ENCODE peak calls at places on chromosomes 12 and 14, in seven cellular contexts. One of them, this sample, is unnamed.

GRCh38 chr14:35878272-35879140 is 52.4 kb downstream of the BRMS1L start:
- DNase-seq in gastrocnemius medialis: no peak
- DNase-seq in PC-3: peak; percentile 94
- DNase-seq in right atrium auricular region: no peak
- DNase-seq in endothelial cell of umbilical vein: peak; percentile 89
- DNase-seq in body of pancreas: peak; percentile 15
- DNase-seq in tibial artery: no peak
- DNase-seq in this sample: peak; percentile 80

GRCh38 chr12:132489078-132489601 is 811 bp upstream of the FBRSL1 start:
- DNase-seq in gastrocnemius medialis: no peak
- DNase-seq in PC-3: no peak
- DNase-seq in right atrium auricular region: no peak
- DNase-seq in endothelial cell of umbilical vein: peak; percentile 12
- DNase-seq in body of pancreas: no peak
- DNase-seq in tibial artery: peak; percentile 75
- DNase-seq in this sample: no peak

GRCh38 chr14:104893435-104894207 is 28.6 kb downstream of the CEP170B start:
- DNase-seq in gastrocnemius medialis: no peak
- DNase-seq in PC-3: no peak
- DNase-seq in right atrium auricular region: no peak
- DNase-seq in endothelial cell of umbilical vein: no peak
- DNase-seq in body of pancreas: peak; percentile 66
- DNase-seq in tibial artery: peak; percentile 68
- DNase-seq in this sample: no peak

GRCh38 chr12:123131879-123132402 is 18.9 kb downstream of the PITPNM2 start:
- DNase-seq in gastrocnemius medialis: no peak
- DNase-seq in PC-3: no peak
- DNase-seq in right atrium auricular region: peak; percentile 63
- DNase-seq in endothelial cell of umbilical vein: no peak
- DNase-seq in body of pancreas: peak; percentile 20
- DNase-seq in tibial artery: no peak
- DNase-seq in this sample: no peak

GRCh38 chr14:103728141-103728540 is 12.5 kb downstream of the ZFYVE21 start:
- DNase-seq in gastrocnemius medialis: no peak
- DNase-seq in PC-3: no peak
- DNase-seq in right atrium auricular region: no peak
- DNase-seq in endothelial cell of umbilical vein: no peak
- DNase-seq in body of pancreas: no peak
- DNase-seq in tibial artery: no peak
- DNase-seq in this sample: no peak

GRCh38 chr14:76872796-76873432 is 46.7 kb downstream of the LRRC74A start:
- DNase-seq in gastrocnemius medialis: no peak
- DNase-seq in PC-3: peak; percentile 71
- DNase-seq in right atrium auricular region: peak; percentile 78
- DNase-seq in endothelial cell of umbilical vein: peak; percentile 41
- DNase-seq in body of pancreas: peak; percentile 64
- DNase-seq in tibial artery: no peak
- DNase-seq in this sample: peak; percentile 73

GRCh38 chr12:94560416-94561221 is 89.7 kb downstream of the TMCC3 start:
- DNase-seq in gastrocnemius medialis: no peak
- DNase-seq in PC-3: peak; percentile 97
- DNase-seq in right atrium auricular region: no peak
- DNase-seq in endothelial cell of umbilical vein: peak; percentile 44
- DNase-seq in body of pancreas: no peak
- DNase-seq in tibial artery: no peak
- DNase-seq in this sample: peak; percentile 10

GRCh38 chr14:37090026-37090425 is 82.4 kb downstream of the SLC25A21 start:
- DNase-seq in gastrocnemius medialis: no peak
- DNase-seq in PC-3: no peak
- DNase-seq in right atrium auricular region: no peak
- DNase-seq in endothelial cell of umbilical vein: no peak
- DNase-seq in body of pancreas: no peak
- DNase-seq in tibial artery: no peak
- DNase-seq in this sample: peak; percentile 26

GRCh38 chr12:2215709-2216560 is 163.1 kb downstream of the CACNA1C start:
- DNase-seq in gastrocnemius medialis: no peak
- DNase-seq in PC-3: no peak
- DNase-seq in right atrium auricular region: no peak
- DNase-seq in endothelial cell of umbilical vein: no peak
- DNase-seq in body of pancreas: no peak
- DNase-seq in tibial artery: no peak
- DNase-seq in this sample: peak; percentile 12

GRCh38 chr12:91620949-91621348 is 438.3 kb upstream of the DCN start:
- DNase-seq in gastrocnemius medialis: no peak
- DNase-seq in PC-3: no peak
- DNase-seq in right atrium auricular region: no peak
- DNase-seq in endothelial cell of umbilical vein: no peak
- DNase-seq in body of pancreas: no peak
- DNase-seq in tibial artery: no peak
- DNase-seq in this sample: peak; percentile 70

GRCh38 chr12:123233505-123234299 is 466 bp downstream of the MTRFR start:
- DNase-seq in gastrocnemius medialis: no peak
- DNase-seq in PC-3: peak; percentile 25
- DNase-seq in right atrium auricular region: no peak
- DNase-seq in endothelial cell of umbilical vein: no peak
- DNase-seq in body of pancreas: no peak
- DNase-seq in tibial artery: no peak
- DNase-seq in this sample: peak; percentile 37

GRCh38 chr12:6701078-6701768 is 608 bp upstream of the PIANP start:
- DNase-seq in gastrocnemius medialis: no peak
- DNase-seq in PC-3: no peak
- DNase-seq in right atrium auricular region: no peak
- DNase-seq in endothelial cell of umbilical vein: no peak
- DNase-seq in body of pancreas: no peak
- DNase-seq in tibial artery: no peak
- DNase-seq in this sample: no peak

GRCh38 chr12:127270193-127270592 is 996.8 kb upstream of the TMEM132C start:
- DNase-seq in gastrocnemius medialis: peak; percentile 8
- DNase-seq in PC-3: peak; percentile 58
- DNase-seq in right atrium auricular region: no peak
- DNase-seq in endothelial cell of umbilical vein: no peak
- DNase-seq in body of pancreas: no peak
- DNase-seq in tibial artery: no peak
- DNase-seq in this sample: no peak

GRCh38 chr14:68210729-68211299 is 391.2 kb downstream of the RAD51B start:
- DNase-seq in gastrocnemius medialis: no peak
- DNase-seq in PC-3: peak; percentile 78
- DNase-seq in right atrium auricular region: no peak
- DNase-seq in endothelial cell of umbilical vein: peak; percentile 84
- DNase-seq in body of pancreas: peak; percentile 49
- DNase-seq in tibial artery: no peak
- DNase-seq in this sample: no peak

GRCh38 chr14:38016497-38016896 is 191.2 kb upstream of the SSTR1 start:
- DNase-seq in gastrocnemius medialis: no peak
- DNase-seq in PC-3: peak; percentile 19
- DNase-seq in right atrium auricular region: no peak
- DNase-seq in endothelial cell of umbilical vein: no peak
- DNase-seq in body of pancreas: no peak
- DNase-seq in tibial artery: no peak
- DNase-seq in this sample: peak; percentile 20

GRCh38 chr14:73753043-73753886 is 39.1 kb upstream of the PNMA1 start:
- DNase-seq in gastrocnemius medialis: no peak
- DNase-seq in PC-3: no peak
- DNase-seq in right atrium auricular region: peak; percentile 81
- DNase-seq in endothelial cell of umbilical vein: peak; percentile 99
- DNase-seq in body of pancreas: peak; percentile 71
- DNase-seq in tibial artery: no peak
- DNase-seq in this sample: no peak

GRCh38 chr12:122227341-122227740 is 1.5 kb upstream of the DIABLO start:
- DNase-seq in gastrocnemius medialis: no peak
- DNase-seq in PC-3: no peak
- DNase-seq in right atrium auricular region: no peak
- DNase-seq in endothelial cell of umbilical vein: no peak
- DNase-seq in body of pancreas: no peak
- DNase-seq in tibial artery: no peak
- DNase-seq in this sample: no peak

GRCh38 chr14:29321646-29322045 is 555.1 kb downstream of the FOXG1 start:
- DNase-seq in gastrocnemius medialis: no peak
- DNase-seq in PC-3: no peak
- DNase-seq in right atrium auricular region: no peak
- DNase-seq in endothelial cell of umbilical vein: no peak
- DNase-seq in body of pancreas: no peak
- DNase-seq in tibial artery: no peak
- DNase-seq in this sample: peak; percentile 11

GRCh38 chr14:28635387-28635786 is 131.2 kb upstream of the FOXG1 start:
- DNase-seq in gastrocnemius medialis: no peak
- DNase-seq in PC-3: peak; percentile 65
- DNase-seq in right atrium auricular region: no peak
- DNase-seq in endothelial cell of umbilical vein: peak; percentile 34
- DNase-seq in body of pancreas: no peak
- DNase-seq in tibial artery: no peak
- DNase-seq in this sample: peak; percentile 48

GRCh38 chr14:93186461-93186860 is 1.3 kb downstream of the LYSET start:
- DNase-seq in gastrocnemius medialis: no peak
- DNase-seq in PC-3: no peak
- DNase-seq in right atrium auricular region: no peak
- DNase-seq in endothelial cell of umbilical vein: peak; percentile 29
- DNase-seq in body of pancreas: no peak
- DNase-seq in tibial artery: no peak
- DNase-seq in this sample: peak; percentile 25

GRCh38 chr14:93185333-93185688 is 194 bp downstream of the LYSET start:
- DNase-seq in gastrocnemius medialis: no peak
- DNase-seq in PC-3: peak; percentile 10
- DNase-seq in right atrium auricular region: no peak
- DNase-seq in endothelial cell of umbilical vein: no peak
- DNase-seq in body of pancreas: no peak
- DNase-seq in tibial artery: no peak
- DNase-seq in this sample: no peak

GRCh38 chr14:93186961-93187360 is 1.8 kb downstream of the LYSET start:
- DNase-seq in gastrocnemius medialis: no peak
- DNase-seq in PC-3: no peak
- DNase-seq in right atrium auricular region: no peak
- DNase-seq in endothelial cell of umbilical vein: peak; percentile 22
- DNase-seq in body of pancreas: no peak
- DNase-seq in tibial artery: no peak
- DNase-seq in this sample: no peak

GRCh38 chr14:93183596-93184317 is 940 bp downstream of the MOAP1 start:
- DNase-seq in gastrocnemius medialis: no peak
- DNase-seq in PC-3: no peak
- DNase-seq in right atrium auricular region: no peak
- DNase-seq in endothelial cell of umbilical vein: no peak
- DNase-seq in body of pancreas: no peak
- DNase-seq in tibial artery: no peak
- DNase-seq in this sample: no peak

DNA sequence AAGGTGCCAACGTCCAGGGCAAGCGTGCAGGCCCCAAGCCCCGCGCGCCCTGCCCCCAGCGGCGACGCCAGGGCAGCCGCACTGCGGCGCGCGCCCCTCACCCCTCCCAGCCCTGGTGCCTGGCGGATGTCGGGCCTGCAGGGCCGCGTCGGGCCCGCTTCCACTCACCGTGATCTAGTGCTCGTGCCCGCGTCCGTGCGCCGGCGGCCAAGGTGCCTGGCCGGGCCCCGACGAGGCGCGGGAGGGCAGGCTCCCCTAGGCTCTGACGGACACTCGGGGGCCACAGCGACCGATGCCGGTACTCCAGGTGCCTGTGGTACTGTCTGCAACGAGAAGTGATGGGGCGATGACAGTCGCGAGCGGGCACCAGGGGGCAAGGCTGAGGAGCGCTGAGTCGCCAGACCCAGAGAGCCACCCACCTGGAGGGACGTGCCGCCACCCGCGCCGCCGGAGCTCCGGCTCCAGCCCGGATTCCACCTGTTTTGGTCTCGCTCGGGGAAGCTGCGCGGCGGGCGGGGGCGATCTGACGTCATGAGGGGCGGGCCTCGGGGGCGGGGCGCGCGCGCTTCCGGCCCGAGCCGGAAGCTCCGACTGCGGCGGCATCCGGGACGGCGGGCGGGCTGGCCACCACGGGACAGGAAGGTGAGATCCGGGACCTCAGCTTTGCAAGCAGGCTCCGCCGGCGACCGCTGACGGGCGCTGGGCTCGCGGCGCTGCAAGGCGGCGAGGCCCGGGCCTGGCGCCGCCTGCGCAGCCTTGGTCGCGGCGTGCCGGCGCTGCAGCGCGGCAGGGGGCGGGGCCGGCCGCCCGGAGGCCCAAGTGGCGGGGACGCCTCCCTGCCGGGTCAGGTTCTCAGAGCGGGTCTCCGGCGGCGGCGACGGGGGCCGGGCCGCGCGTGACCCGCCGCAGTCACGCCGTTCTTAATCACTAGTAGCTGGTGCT is at the start of the genes LYSET and MOAP1:
- DNase-seq in gastrocnemius medialis: peak; percentile 85
- DNase-seq in PC-3: peak; percentile 81
- DNase-seq in right atrium auricular region: peak; percentile 87
- DNase-seq in endothelial cell of umbilical vein: peak; percentile 88
- DNase-seq in body of pancreas: peak; percentile 90
- DNase-seq in tibial artery: peak; percentile 94
- DNase-seq in this sample: peak; percentile 93
- H3K4me3 ChIP-seq in gastrocnemius medialis: peak within 1 kb of the TSS; percentile 74
- H3K4me3 ChIP-seq in PC-3: peak within 1 kb of the TSS; percentile 93
- H3K4me3 ChIP-seq in right atrium auricular region: peak within 1 kb of the TSS; percentile 81
- H3K4me3 ChIP-seq in endothelial cell of umbilical vein: peak within 1 kb of the TSS; percentile 96
- H3K4me3 ChIP-seq in body of pancreas: peak within 1 kb of the TSS; percentile 88
- H3K4me3 ChIP-seq in tibial artery: peak within 1 kb of the TSS; percentile 64
- H3K4me3 ChIP-seq in this sample: peak within 1 kb of the TSS; percentile 100

GRCh38 chr14:59018978-59019377 is 169.5 kb upstream of the DAAM1 start:
- DNase-seq in gastrocnemius medialis: no peak
- DNase-seq in PC-3: peak; percentile 53
- DNase-seq in right atrium auricular region: no peak
- DNase-seq in endothelial cell of umbilical vein: no peak
- DNase-seq in body of pancreas: no peak
- DNase-seq in tibial artery: no peak
- DNase-seq in this sample: peak; percentile 25
- TF ChIP-seq CTCF in gastrocnemius medialis: no peak
- TF ChIP-seq CTCF in PC-3: peak; percentile 89
- TF ChIP-seq CTCF in right atrium auricular region: no peak
- TF ChIP-seq CTCF in endothelial cell of umbilical vein: peak; percentile 35
- TF ChIP-seq CTCF in body of pancreas: no peak
- TF ChIP-seq CTCF in tibial artery: no peak
- TF ChIP-seq CTCF in this sample: peak; percentile 47

DNA sequence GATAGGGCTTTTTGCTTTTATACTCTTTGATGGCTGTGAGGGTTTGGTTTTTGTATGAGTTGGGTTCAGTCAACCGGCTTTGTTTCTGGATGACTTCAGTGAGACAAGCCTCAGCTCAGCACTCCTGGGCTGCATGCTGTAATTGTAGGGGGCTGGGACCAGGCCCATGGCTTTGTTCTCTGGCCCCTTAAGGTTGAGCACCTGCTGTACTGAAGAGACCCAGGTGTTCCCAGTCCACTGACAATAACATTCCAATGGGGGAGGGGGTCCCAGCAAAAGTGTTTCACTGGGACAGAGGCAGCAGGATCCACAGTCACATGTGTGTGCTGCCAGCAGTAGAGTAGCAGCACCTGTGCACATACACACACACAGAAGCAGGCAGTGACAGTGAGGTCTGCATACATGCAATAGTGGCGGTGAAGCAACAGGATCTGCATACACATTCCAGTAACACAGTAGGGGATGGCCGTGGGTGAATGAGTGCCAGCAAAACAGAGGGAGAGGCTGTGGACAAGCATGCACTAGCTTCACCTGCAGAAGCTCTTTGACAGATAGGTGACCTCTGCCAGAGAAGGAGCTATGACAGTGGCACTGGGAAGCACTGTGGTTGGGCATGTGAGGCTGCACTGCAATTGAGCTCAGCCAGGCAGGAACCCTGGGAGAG is 240.4 kb downstream of the ASCL1 start:
- DNase-seq in gastrocnemius medialis: no peak
- DNase-seq in PC-3: no peak
- DNase-seq in right atrium auricular region: no peak
- DNase-seq in endothelial cell of umbilical vein: no peak
- DNase-seq in body of pancreas: no peak
- DNase-seq in tibial artery: no peak
- DNase-seq in this sample: no peak
- H3K4me3 ChIP-seq in gastrocnemius medialis: no peak overlapping the region
- H3K4me3 ChIP-seq in PC-3: no peak overlapping the region
- H3K4me3 ChIP-seq in right atrium auricular region: no peak overlapping the region
- H3K4me3 ChIP-seq in endothelial cell of umbilical vein: no peak overlapping the region
- H3K4me3 ChIP-seq in body of pancreas: no peak overlapping the region
- H3K4me3 ChIP-seq in tibial artery: no peak overlapping the region
- H3K4me3 ChIP-seq in this sample: no peak overlapping the region

GRCh38 chr12:107929436-107929835 is 154.9 kb downstream of the ASCL4 start:
- DNase-seq in gastrocnemius medialis: no peak
- DNase-seq in PC-3: peak; percentile 75
- DNase-seq in right atrium auricular region: no peak
- DNase-seq in endothelial cell of umbilical vein: no peak
- DNase-seq in body of pancreas: no peak
- DNase-seq in tibial artery: no peak
- DNase-seq in this sample: peak; percentile 71
- TF ChIP-seq CTCF in gastrocnemius medialis: no peak
- TF ChIP-seq CTCF in PC-3: peak; percentile 84
- TF ChIP-seq CTCF in right atrium auricular region: no peak
- TF ChIP-seq CTCF in endothelial cell of umbilical vein: no peak
- TF ChIP-seq CTCF in body of pancreas: no peak
- TF ChIP-seq CTCF in tibial artery: no peak
- TF ChIP-seq CTCF in this sample: peak; percentile 68